ENCODE peak calls at places on chromosomes 12 and 14, in five cellular contexts. One of them, this sample, is unnamed.

GRCh38 chr14:64196668-64197411 is 97.3 kb downstream of the ESR2 start:
- DNase-seq in NCI-H446: no peak
- DNase-seq in testis: peak
- DNase-seq in cardiac septum: peak
- DNase-seq in HFF-Myc: no peak
- DNase-seq in this sample: no peak

GRCh38 chr14:99579903-99580570 is 24.0 kb downstream of the CCDC85C start:
- DNase-seq in NCI-H446: no peak
- DNase-seq in HFF-Myc: no peak
- DNase-seq in testis: no peak
- DNase-seq in cardiac septum: no peak
- DNase-seq in this sample: peak

GRCh38 chr12:95216704-95217376 is 427 bp downstream of the FGD6 start:
- DNase-seq in testis: no peak
- DNase-seq in NCI-H446: no peak
- DNase-seq in HFF-Myc: no peak
- DNase-seq in cardiac septum: no peak
- DNase-seq in this sample: no peak

GRCh38 chr12:89789862-89790261 is 81.2 kb upstream of the ATP2B1 start:
- DNase-seq in HFF-Myc: no peak
- DNase-seq in NCI-H446: no peak
- DNase-seq in cardiac septum: no peak
- DNase-seq in testis: no peak
- DNase-seq in this sample: no peak

GRCh38 chr14:88791629-88792571 is 853 bp downstream of the EML5 start:
- DNase-seq in HFF-Myc: no peak
- DNase-seq in testis: peak
- DNase-seq in cardiac septum: no peak
- DNase-seq in NCI-H446: no peak
- DNase-seq in this sample: no peak

GRCh38 chr12:42448841-42449240 is 122.9 kb downstream of the PPHLN1 start:
- DNase-seq in testis: no peak
- DNase-seq in cardiac septum: no peak
- DNase-seq in NCI-H446: no peak
- DNase-seq in HFF-Myc: no peak
- DNase-seq in this sample: no peak

GRCh38 chr12:66902020-66902419 is 223.1 kb upstream of the GRIP1 start:
- DNase-seq in HFF-Myc: no peak
- DNase-seq in NCI-H446: no peak
- DNase-seq in cardiac septum: no peak
- DNase-seq in testis: no peak
- DNase-seq in this sample: no peak

GRCh38 chr14:22177870-22178269 is 411.2 kb downstream of the DAD1 start:
- DNase-seq in HFF-Myc: no peak
- DNase-seq in testis: no peak
- DNase-seq in NCI-H446: no peak
- DNase-seq in cardiac septum: no peak
- DNase-seq in this sample: no peak

GRCh38 chr12:4148418-4149056 is 125.0 kb upstream of the CCND2 start:
- DNase-seq in NCI-H446: no peak
- DNase-seq in HFF-Myc: no peak
- DNase-seq in cardiac septum: no peak
- DNase-seq in testis: no peak
- DNase-seq in this sample: no peak

GRCh38 chr14:74938873-74939495 is 15.9 kb upstream of the RPS6KL1 start:
- DNase-seq in NCI-H446: no peak
- DNase-seq in HFF-Myc: no peak
- DNase-seq in cardiac septum: no peak
- DNase-seq in testis: no peak
- DNase-seq in this sample: no peak

GRCh38 chr12:121990692-121991603 is 30.7 kb upstream of the BCL7A start:
- DNase-seq in cardiac septum: no peak
- DNase-seq in testis: no peak
- DNase-seq in HFF-Myc: peak
- DNase-seq in NCI-H446: no peak
- DNase-seq in this sample: no peak

GRCh38 chr12:106416273-106416672 is 58.7 kb downstream of the POLR3B start:
- DNase-seq in HFF-Myc: no peak
- DNase-seq in testis: peak
- DNase-seq in cardiac septum: no peak
- DNase-seq in NCI-H446: no peak
- DNase-seq in this sample: no peak

GRCh38 chr12:65984227-65984479 is 146.4 kb downstream of the LLPH start:
- DNase-seq in testis: no peak
- DNase-seq in NCI-H446: no peak
- DNase-seq in HFF-Myc: no peak
- DNase-seq in cardiac septum: no peak
- DNase-seq in this sample: no peak